ENCODE peak calls at places on chromosomes 7 and 10, in four cellular contexts. O is A549, Q is K562, B is tibial nerve. A is an unnamed sample.

GRCh38 chr10:27747096-27747451 is 1.5 kb upstream of the MKX start:
- DNase-seq in O (peak; percentile 14), Q (no peak), B (no peak), A (no peak)

GRCh38 chr7:77888998-77889397 is 90.4 kb downstream of the PHTF2 start:
- DNase-seq in O (no peak), Q (no peak), B (no peak), A (no peak)

GRCh38 chr10:110168601-110169481 is 38.6 kb upstream of the MXI1 start:
- DNase-seq in O (no peak), Q (no peak), B (no peak), A (no peak)

GRCh38 chr7:126569402-126569801 is 683.3 kb downstream of the GRM8 start:
- DNase-seq in O (no peak), Q (no peak), B (no peak), A (no peak)

GRCh38 chr7:342681-343216 is 52.8 kb downstream of the FOXL3 start:
- DNase-seq in O (no peak), Q (no peak), B (no peak), A (no peak)

GRCh38 chr7:156180451-156181229 is 368.4 kb upstream of the SHH start:
- DNase-seq in O (no peak), Q (no peak), B (no peak), A (no peak)

GRCh38 chr7:82685214-82685613 is 241.6 kb upstream of the CACNA2D1 start:
- DNase-seq in O (no peak), Q (no peak), B (no peak), A (no peak)

GRCh38 chr7:139767561-139767982 is 10.2 kb downstream of the HIPK2 start:
- DNase-seq in O (no peak), Q (no peak), B (no peak), A (no peak)

GRCh38 chr10:92087750-92088395 is 164.3 kb downstream of the BTAF1 start:
- DNase-seq in O (peak; percentile 86), Q (peak; percentile 37), B (peak; percentile 47), A (peak; percentile 70)

GRCh38 chr10:126854726-126855125 is 50.5 kb upstream of the DOCK1 start:
- DNase-seq in O (no peak), Q (no peak), B (no peak), A (no peak)

GRCh38 chr7:33639552-33640197 is 265.7 kb upstream of the BMPER start:
- DNase-seq in O (no peak), Q (no peak), B (no peak), A (no peak)

GRCh38 chr7:48964074-48964473 is 39.7 kb downstream of the CDC14C start:
- DNase-seq in O (no peak), Q (no peak), B (no peak), A (no peak)

GRCh38 chr7:152464312-152465117 is 28.7 kb upstream of the KMT2C start:
- DNase-seq in O (peak; percentile 87), Q (peak; percentile 97), B (peak; percentile 48), A (peak; percentile 64)

GRCh38 chr7:44978511-44979366 is at the start of gene MYO1G:
- DNase-seq in O (no peak), Q (no peak), B (no peak), A (peak; percentile 86)

GRCh38 chr7:99137418-99138180 is 6.3 kb downstream of the SMURF1 start:
- DNase-seq in O (peak; percentile 25), Q (no peak), B (no peak), A (no peak)

GRCh38 chr10:113820507-113820906 is 33.4 kb downstream of the DCLRE1A start:
- DNase-seq in O (no peak), Q (peak; percentile 14), B (no peak), A (no peak)

GRCh38 chr7:111540199-111540815 is 22.0 kb downstream of the IMMP2L start:
- DNase-seq in O (no peak), Q (no peak), B (no peak), A (no peak)

GRCh38 chr7:151166629-151167196 is 781 bp downstream of the GBX1 start:
- DNase-seq in O (no peak), Q (no peak), B (no peak), A (no peak)

GRCh38 chr7:74092964-74093339 is 9.3 kb downstream of the LIMK1 start:
- DNase-seq in O (no peak), Q (peak; percentile 17), B (peak; percentile 45), A (peak; percentile 72)

DNA sequence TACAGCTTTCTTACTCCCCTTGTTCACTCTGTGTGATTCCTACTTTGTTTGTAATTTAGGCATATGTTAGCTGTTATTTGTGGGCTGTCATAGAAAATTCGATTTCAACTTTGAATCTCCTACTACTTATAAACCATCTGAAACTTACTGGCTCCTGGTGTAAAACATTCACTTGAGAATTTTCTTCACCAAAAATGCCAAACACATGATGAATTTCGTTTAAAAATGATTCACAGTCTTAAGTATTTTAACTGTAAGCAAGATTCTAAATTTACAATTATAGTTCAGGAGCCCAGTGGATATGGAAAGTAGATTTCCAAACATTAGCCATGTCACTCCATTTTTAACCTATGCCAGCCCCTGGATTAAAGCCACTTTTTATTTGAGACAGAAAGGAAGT is 3.1 kb downstream of the CPED1 start:
- DNase-seq in O (no peak), Q (no peak), B (no peak), A (no peak)
- TF ChIP-seq POLR2A in O (no peak), Q (no peak), B (no peak), A (no peak)

GRCh38 chr7:46603296-46603701 is 682.2 kb upstream of the IGFBP3 start:
- DNase-seq in O (no peak), Q (no peak), B (peak; percentile 21), A (no peak)

GRCh38 chr7:46607176-46607575 is 686.1 kb upstream of the IGFBP3 start:
- DNase-seq in O (no peak), Q (no peak), B (no peak), A (no peak)

GRCh38 chr7:46606771-46607170 is 685.7 kb upstream of the IGFBP3 start:
- DNase-seq in O (no peak), Q (no peak), B (no peak), A (no peak)

GRCh38 chr7:46600340-46600739 is 679.3 kb upstream of the IGFBP3 start:
- DNase-seq in O (no peak), Q (no peak), B (no peak), A (no peak)

DNA sequence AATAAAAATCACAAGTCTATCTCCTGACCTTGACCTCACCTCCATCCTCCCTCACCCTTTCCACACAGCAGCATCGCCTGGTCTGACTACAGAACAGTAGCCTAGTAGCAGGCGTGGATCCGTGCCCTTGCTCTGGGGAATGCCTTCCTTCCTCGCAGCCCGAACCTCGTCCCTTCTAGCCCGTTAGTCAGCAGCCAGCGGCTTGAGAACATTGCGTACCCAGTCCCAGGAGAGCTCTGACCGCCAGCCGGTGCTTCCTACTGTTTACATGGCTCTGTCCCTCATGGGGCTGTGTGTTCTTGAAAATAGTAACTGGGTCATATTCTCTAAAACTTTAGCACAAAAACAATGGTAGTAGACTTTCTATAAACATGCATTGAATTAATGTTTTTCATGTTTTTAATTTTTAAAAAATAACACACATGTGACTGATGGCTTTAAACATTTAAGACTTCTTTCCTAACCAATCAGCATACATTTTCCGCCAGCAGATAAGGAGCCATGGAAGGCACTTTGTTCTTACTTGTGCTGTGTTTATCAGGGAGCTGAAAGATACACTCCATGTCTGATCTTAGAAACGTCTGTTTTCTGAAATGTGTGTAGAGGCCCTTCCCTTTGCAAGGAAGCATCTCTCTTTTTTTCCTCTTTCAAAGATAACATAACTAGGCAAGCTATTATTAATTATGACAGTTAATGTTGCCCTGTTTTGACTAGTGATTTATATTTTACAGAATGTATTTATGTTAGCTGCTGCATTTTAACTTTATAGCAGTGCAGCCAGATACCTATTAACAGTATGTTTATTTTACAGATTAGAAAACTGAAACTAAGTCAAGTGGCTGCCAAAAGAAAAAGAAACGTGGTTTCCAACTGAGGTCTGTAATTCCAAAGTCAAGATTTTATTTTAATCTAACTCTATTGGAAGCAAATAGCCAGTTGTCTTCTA is 683.0 kb upstream of the IGFBP3 start:
- DNase-seq in O (no peak), Q (no peak), B (peak; percentile 91), A (no peak)
- TF ChIP-seq EP300 in O (no peak), Q (no peak), B (peak; percentile 79), A (no peak)

GRCh38 chr7:27163776-27164380 is 1.5 kb downstream of the HOXA9 start:
- DNase-seq in O (no peak), Q (no peak), B (no peak), A (no peak)

GRCh38 chr7:27164381-27165088 is 802 bp downstream of the HOXA9 start:
- DNase-seq in O (no peak), Q (no peak), B (no peak), A (peak; percentile 82)

GRCh38 chr7:27165655-27166474 is 528 bp upstream of the HOXA9 start:
- DNase-seq in O (no peak), Q (no peak), B (no peak), A (no peak)

GRCh38 chr7:27166475-27167169 is 1.3 kb upstream of the HOXA9 start:
- DNase-seq in O (no peak), Q (no peak), B (no peak), A (no peak)

DNA sequence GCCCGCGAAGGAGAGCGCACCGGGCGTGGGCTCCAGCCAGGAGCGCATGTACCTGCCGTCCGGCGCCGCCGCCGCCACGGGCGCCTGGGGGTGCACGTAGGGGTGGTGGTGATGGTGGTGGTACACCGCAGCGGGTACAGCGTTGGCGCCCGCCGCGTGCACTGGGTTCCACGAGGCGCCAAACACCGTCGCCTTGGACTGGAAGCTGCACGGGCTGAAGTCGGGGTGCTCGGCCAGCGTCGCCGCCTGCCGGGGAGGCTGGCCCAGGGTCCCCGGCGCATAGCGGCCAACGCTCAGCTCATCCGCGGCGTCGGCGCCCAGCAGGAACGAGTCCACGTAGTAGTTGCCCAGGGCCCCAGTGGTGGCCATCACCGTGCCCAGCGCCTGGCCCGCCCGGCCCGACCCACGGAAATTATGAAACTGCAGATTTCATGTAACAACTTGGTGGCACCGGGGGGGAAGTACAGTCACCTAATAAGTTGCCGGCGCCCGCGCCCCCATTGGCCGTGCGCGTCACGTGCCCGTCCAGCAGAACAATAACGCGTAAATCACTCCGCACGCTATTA is at the start of gene HOXA9:
- DNase-seq in O (no peak), Q (no peak), B (peak; percentile 91), A (peak; percentile 73)
- TF ChIP-seq POLR2A in O (no peak), Q (no peak), B (peak; percentile 56), A (no peak)

GRCh38 chr10:79140906-79141305 is 72.1 kb downstream of the ZMIZ1 start:
- DNase-seq in O (no peak), Q (no peak), B (no peak), A (no peak)

GRCh38 chr10:79138449-79139123 is 69.8 kb downstream of the ZMIZ1 start:
- DNase-seq in O (no peak), Q (no peak), B (no peak), A (no peak)

GRCh38 chr10:79137826-79138225 is 69.1 kb downstream of the ZMIZ1 start:
- DNase-seq in O (no peak), Q (no peak), B (no peak), A (peak; percentile 56)

GRCh38 chr10:79140083-79140793 is 71.5 kb downstream of the ZMIZ1 start:
- DNase-seq in O (no peak), Q (no peak), B (no peak), A (no peak)

GRCh38 chr10:79139124-79139835 is 70.5 kb downstream of the ZMIZ1 start:
- DNase-seq in O (no peak), Q (no peak), B (peak; percentile 27), A (no peak)
- TF ChIP-seq EP300 in O (no peak), Q (no peak), B (no peak), A (no peak)

A was measured in upper lobe of left lung.